ENCODE peak calls at places on chromosomes 5 and 9, in nine cellular contexts. L is aorta, D is body of pancreas, H is lung, T is IMR-90, Q is A549, P is esophagus muscularis mucosa, R is HAP-1, Z is left lung. K is an unnamed sample.

GRCh38 chr9:34177906-34178697 is 741 bp upstream of the UBAP1 start:
- DNase-seq in Q (no peak), R (peak), L (no peak), D (no peak), Z (no peak), P (no peak), T (no peak), H (no peak), K (no peak)

GRCh38 chr5:88674262-88675158 is 208.5 kb downstream of the MEF2C start:
- DNase-seq in R (peak), T (no peak), P (no peak), H (no peak), Q (no peak), D (no peak), L (peak), Z (no peak), K (no peak)

GRCh38 chr5:375921-376871 is 54.7 kb downstream of the AHRR start:
- DNase-seq in Z (no peak), R (no peak), H (no peak), T (no peak), L (peak), P (peak), D (peak), Q (no peak), K (no peak)

GRCh38 chr9:91751922-91752321 is 198.1 kb downstream of the ROR2 start:
- DNase-seq in L (no peak), Z (no peak), H (no peak), D (no peak), Q (no peak), R (no peak), T (peak), P (no peak), K (no peak)

GRCh38 chr9:80326105-80326504 is 754.3 kb downstream of the TLE4 start:
- DNase-seq in P (no peak), T (no peak), Z (no peak), L (no peak), R (no peak), H (no peak), D (no peak), Q (no peak), K (no peak)

GRCh38 chr9:8845376-8845775 is 1045.8 kb upstream of the DMAC1 start:
- DNase-seq in H (no peak), T (no peak), P (no peak), D (peak), Z (no peak), R (no peak), L (no peak), Q (no peak), K (no peak)

GRCh38 chr5:77697692-77698091 is 59.2 kb upstream of the OTP start:
- DNase-seq in Z (no peak), H (no peak), L (no peak), R (peak), P (no peak), D (no peak), Q (no peak), T (no peak), K (no peak)

GRCh38 chr9:100213730-100214477 is 114.9 kb downstream of the INVS start:
- DNase-seq in R (no peak), D (no peak), T (peak), Q (no peak), L (no peak), Z (no peak), P (no peak), H (no peak), K (peak)

GRCh38 chr5:34655354-34655991 is 655 bp upstream of the RAI14 start:
- DNase-seq in P (no peak), D (peak), R (peak), T (peak), Z (no peak), H (peak), L (no peak), Q (peak), K (peak)

GRCh38 chr9:129458155-129458661 is 162.7 kb downstream of the C9orf50 start:
- DNase-seq in Z (peak), R (no peak), D (no peak), L (no peak), H (peak), T (no peak), P (no peak), Q (no peak), K (no peak)

GRCh38 chr9:18906656-18907395 is 126.2 kb downstream of the SAXO1 start:
- DNase-seq in T (peak), D (no peak), H (no peak), L (no peak), R (no peak), Q (no peak), Z (no peak), P (peak), K (peak)

DNA sequence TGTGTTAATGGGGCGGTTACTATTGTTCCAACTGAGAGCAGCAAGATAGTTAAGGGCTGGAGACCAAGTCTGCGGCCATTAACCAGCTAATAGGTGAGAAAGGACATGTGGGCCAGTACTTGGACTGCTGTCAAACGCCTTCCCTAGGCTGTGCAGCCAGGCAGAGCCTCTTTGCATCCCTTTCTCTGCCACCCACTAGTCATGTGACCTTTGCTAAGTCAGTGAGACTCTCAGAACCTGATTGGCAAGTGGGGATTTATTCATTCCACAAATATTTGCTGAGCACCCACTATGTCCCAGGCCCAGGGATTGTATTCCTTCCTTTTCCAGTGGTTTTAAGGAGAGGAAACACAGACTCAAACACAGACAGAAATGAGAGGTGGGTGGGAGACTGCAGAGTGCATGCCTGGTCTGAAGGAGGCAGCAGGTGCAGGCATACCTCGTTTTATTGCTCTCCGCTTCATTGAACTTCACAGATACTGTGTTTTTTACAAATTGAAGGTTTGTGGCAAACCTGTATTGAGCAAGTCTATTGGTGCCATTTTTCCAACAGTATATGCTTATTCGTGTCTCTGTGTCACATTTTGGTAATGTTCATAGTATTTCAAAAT is 71.6 kb upstream of the GALNT10 start:
- DNase-seq in P (no peak), Q (no peak), D (no peak), R (no peak), T (peak), H (no peak), L (no peak), Z (no peak), K (no peak)
- H3K4me3 ChIP-seq in P (no peak), Q (no peak), D (no peak), R (no peak), T (no peak), H (no peak), L (no peak), Z (no peak), K (no peak)

DNA sequence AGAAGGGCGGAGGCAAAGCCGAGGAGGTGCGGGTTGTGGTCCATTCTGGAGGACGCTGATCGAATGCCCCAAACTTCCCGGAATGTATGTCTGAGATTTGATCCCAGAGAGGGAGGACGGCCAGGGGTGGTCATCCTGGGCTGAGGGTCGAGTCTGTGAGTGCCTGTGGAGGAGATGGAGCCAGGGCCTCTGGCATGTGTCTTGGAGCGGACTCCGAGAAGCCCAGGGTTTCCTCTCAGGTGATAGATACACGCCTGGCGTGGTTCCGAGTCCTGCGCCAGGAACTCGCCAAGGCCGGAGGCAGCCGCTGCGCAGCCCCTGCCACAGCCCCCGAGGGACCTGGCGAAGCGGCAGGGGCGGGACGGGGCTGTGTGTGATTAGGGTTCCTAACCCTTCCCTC is 363 bp downstream of the ZNF454 start:
- DNase-seq in Z (no peak), L (peak), H (no peak), Q (no peak), R (no peak), D (peak), P (no peak), T (no peak), K (no peak)
- H3K4me3 ChIP-seq in Z (peak), L (peak), H (peak), Q (no peak), R (no peak), D (peak), P (peak), T (peak), K (peak)

GRCh38 chr5:95647886-95648860 is 1.6 kb downstream of the RFESD start:
- DNase-seq in Z (no peak), P (no peak), L (no peak), D (no peak), T (peak), Q (no peak), R (no peak), H (no peak), K (no peak)
- H3K4me3 ChIP-seq in Z (no peak), P (no peak), L (no peak), D (no peak), T (no peak), Q (peak), R (no peak), H (no peak), K (no peak)

GRCh38 chr5:32585446-32586250 is at the start of gene SUB1:
- DNase-seq in P (peak), T (peak), H (peak), L (peak), D (peak), Z (peak), R (peak), Q (peak), K (peak)

GRCh38 chr5:32583582-32584232 is 1.6 kb upstream of the SUB1 start:
- DNase-seq in P (no peak), R (no peak), L (no peak), D (no peak), T (no peak), H (no peak), Q (no peak), Z (no peak), K (no peak)

GRCh38 chr5:32586251-32586642 is 890 bp downstream of the SUB1 start:
- DNase-seq in Z (no peak), H (no peak), R (no peak), D (no peak), L (no peak), T (no peak), Q (no peak), P (no peak), K (no peak)

GRCh38 chr5:32585122-32585445 is 273 bp upstream of the SUB1 start:
- DNase-seq in P (no peak), D (no peak), R (no peak), H (no peak), T (no peak), Z (no peak), L (no peak), Q (no peak), K (no peak)

DNA sequence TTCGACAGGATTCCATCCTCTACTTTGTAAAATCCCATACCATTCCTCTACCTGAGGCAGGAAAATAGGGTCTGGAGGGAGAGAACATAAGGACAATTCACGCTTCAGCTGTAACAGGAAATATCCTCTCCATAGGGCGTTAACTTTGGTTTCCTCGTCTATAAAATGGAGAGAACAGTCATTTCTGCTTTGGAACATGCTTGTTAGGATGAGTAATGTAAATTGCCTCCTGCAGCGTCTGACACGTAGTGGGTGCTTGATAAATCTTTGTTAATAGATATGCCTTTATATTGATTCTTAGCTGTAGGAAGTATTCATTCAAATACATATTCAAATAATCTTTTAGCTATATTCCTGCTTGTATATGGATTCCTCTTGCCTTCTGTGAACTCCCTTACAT is 706 bp upstream of the SUB1 start:
- DNase-seq in Z (no peak), Q (no peak), H (no peak), R (no peak), L (no peak), D (no peak), T (no peak), P (no peak), K (no peak)
- H3K4me3 ChIP-seq in Z (no peak), Q (peak), H (no peak), R (peak), L (no peak), D (no peak), T (no peak), P (no peak), K (no peak)

DNA sequence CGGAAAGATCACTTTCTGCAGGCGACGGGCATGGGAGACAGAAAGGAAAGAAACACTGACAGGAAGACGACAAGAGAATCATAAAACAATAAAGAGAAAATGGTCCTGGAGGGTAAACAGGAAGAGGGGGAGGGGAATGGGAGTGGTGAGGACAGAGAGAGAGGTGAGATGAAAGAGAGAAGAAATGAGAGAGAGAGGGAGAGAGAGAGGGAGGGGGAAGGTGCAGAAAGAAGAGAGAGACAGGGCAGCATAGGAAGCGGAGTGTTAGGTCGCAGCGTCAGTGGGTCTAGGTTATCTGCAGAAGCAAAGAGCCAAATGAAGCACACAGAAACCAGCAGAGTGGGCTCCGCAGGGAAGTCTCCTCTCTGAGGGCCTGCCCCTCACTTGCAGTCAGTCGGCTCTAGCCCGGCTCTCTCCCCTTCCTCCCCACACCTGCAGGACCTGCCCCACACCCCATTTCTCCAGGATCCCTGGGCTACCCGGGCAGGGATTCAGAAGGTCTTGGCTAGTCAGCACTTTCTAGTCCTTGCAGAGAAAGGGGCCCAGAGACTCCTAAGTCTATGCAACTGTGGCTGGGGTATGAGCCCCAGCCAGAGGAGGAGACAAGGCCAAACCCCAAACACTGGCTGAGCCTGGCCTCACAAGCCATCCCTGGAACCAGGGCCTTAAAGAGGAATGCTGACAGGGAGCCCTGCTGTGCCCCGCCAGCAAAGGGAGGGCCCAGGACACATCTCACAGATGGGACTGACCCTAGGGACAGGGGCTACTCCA is 29.7 kb upstream of the MEIKIN start:
- DNase-seq in P (peak), D (no peak), L (no peak), Z (no peak), R (no peak), Q (no peak), H (no peak), T (no peak), K (no peak)
- H3K4me3 ChIP-seq in P (no peak), D (no peak), L (no peak), Z (no peak), R (no peak), Q (no peak), H (no peak), T (no peak), K (no peak)

GRCh38 chr5:74372051-74372450 is 268.5 kb downstream of the ENC1 start:
- DNase-seq in Z (no peak), T (no peak), H (no peak), P (no peak), Q (no peak), D (no peak), L (no peak), R (no peak), K (no peak)
- H3K4me3 ChIP-seq in Z (no peak), T (no peak), H (no peak), P (no peak), Q (no peak), D (no peak), L (no peak), R (no peak), K (no peak)

DNA sequence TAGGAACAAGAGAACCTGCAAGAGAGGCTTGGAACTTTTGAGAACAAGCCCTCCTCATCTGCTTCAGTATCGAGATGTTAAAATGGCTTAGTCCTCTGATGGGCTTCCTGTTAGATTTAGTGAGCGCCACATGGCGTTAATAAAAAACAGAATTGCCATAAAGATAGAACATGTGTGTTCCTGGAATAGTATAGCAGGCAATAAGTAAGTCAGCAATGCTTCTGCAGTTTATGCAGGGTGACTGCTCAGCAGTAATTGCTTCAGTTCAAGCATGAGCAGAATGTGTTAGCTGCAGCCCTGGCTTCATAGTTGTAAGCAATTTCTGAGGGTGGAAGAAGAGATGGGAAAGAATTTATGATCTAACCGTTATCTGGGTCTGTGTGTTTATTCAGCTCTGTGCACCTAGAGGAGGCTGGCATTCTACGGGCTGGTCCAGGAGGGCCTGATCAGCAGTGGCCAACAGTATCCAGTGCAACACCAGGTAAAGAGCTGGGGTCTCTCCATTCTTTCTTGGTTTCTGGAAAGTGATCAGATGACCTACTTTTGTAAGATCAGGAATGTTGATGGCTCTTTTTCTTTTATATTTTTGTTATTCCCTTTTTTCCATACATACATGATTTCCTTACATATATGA is 15.9 kb downstream of the PCDHAC2 start:
- DNase-seq in P (no peak), D (no peak), L (no peak), Q (no peak), Z (no peak), H (no peak), R (no peak), T (no peak), K (no peak)
- H3K4me3 ChIP-seq in P (no peak), D (no peak), L (no peak), Q (no peak), Z (no peak), H (no peak), R (no peak), T (no peak), K (no peak)

GRCh38 chr9:136539427-136540412 is 6.1 kb downstream of the NOTCH1 start:
- DNase-seq in P (peak), T (no peak), R (peak), Z (peak), H (peak), Q (no peak), L (peak), D (peak), K (no peak)
- H3K4me3 ChIP-seq in P (peak), T (no peak), R (no peak), Z (peak), H (no peak), Q (no peak), L (no peak), D (no peak), K (no peak)

GRCh38 chr9:116543731-116544400 is 143.2 kb upstream of the TRIM32 start:
- DNase-seq in Z (no peak), L (no peak), T (peak), R (no peak), Q (no peak), P (peak), D (peak), H (no peak), K (peak)
- H3K4me3 ChIP-seq in Z (no peak), L (no peak), T (no peak), R (no peak), Q (no peak), P (no peak), D (no peak), H (no peak), K (no peak)